ENCODE peak calls at places on chromosomes 11 and 22, in four cellular contexts. Z, X, A and D are unnamed samples.

GRCh38 chr11:96014234-96014633 is 90.3 kb upstream of the MTMR2 start:
- DNase-seq in Z (no peak), X (peak), A (peak), D (no peak)

GRCh38 chr11:61028135-61028729 is 56.8 kb downstream of the CD6 start:
- DNase-seq in Z (peak), X (no peak), A (peak), D (no peak)

GRCh38 chr22:30206964-30207363 is 39.6 kb downstream of the LIF start:
- DNase-seq in Z (no peak), X (peak), A (no peak), D (no peak)

GRCh38 chr22:40203568-40203967 is 25.8 kb downstream of the TNRC6B start:
- DNase-seq in Z (no peak), X (no peak), A (peak), D (no peak)

GRCh38 chr11:19890308-19890707 is 177.7 kb downstream of the NAV2 start:
- DNase-seq in Z (no peak), X (peak), A (no peak), D (no peak)

GRCh38 chr22:17969732-17970131 is 54.6 kb downstream of the MICAL3 start:
- DNase-seq in Z (no peak), X (no peak), A (no peak), D (no peak)

GRCh38 chr11:46607516-46607915 is 9.5 kb downstream of the HARBI1 start:
- DNase-seq in Z (no peak), X (no peak), A (no peak), D (no peak)

GRCh38 chr11:68518191-68518590 is 57.6 kb downstream of the PPP6R3 start:
- DNase-seq in Z (no peak), X (no peak), A (no peak), D (no peak)

GRCh38 chr11:105070221-105070789 is 25.2 kb upstream of the CARD16 start:
- DNase-seq in Z (no peak), X (no peak), A (no peak), D (no peak)